ENCODE peak calls at places on chromosomes 3 and 15, in eight cellular contexts. N is Karpas-422; L is spleen; I is A673; V is endodermal cell; R is cardiac muscle cell; Y is A549; Z is CD8-positive, alpha-beta memory T cell. O is an unnamed sample.

GRCh38 chr15:29053661-29054131 is 167.9 kb downstream of the APBA2 start:
- DNase-seq in I (no peak), N (no peak), V (no peak), Z (no peak), R (no peak), Y (no peak), L (no peak), O (no peak)

GRCh38 chr15:29143293-29143692 is 126.3 kb downstream of the NSMCE3 start:
- DNase-seq in R (no peak), V (no peak), Z (no peak), N (no peak), Y (no peak), I (no peak), L (no peak), O (no peak)

GRCh38 chr3:119025390-119025789 is 9.3 kb downstream of the IGSF11 start:
- DNase-seq in Y (peak; percentile 9), Z (no peak), N (no peak), R (no peak), V (no peak), I (no peak), L (no peak), O (no peak)

GRCh38 chr3:87246662-87247061 is 19.6 kb downstream of the CHMP2B start:
- DNase-seq in Y (no peak), R (no peak), Z (no peak), I (no peak), N (no peak), L (no peak), V (no peak), O (no peak)

GRCh38 chr3:134503266-134503665 is 17.4 kb downstream of the CEP63 start:
- DNase-seq in L (no peak), R (no peak), Z (no peak), Y (no peak), V (no peak), N (no peak), I (no peak), O (no peak)

GRCh38 chr15:96340611-96341464 is 10.3 kb downstream of the NR2F2 start:
- DNase-seq in Y (peak; percentile 73), Z (no peak), V (peak; percentile 89), R (peak; percentile 79), I (peak; percentile 86), L (no peak), N (no peak), O (peak; percentile 60)

GRCh38 chr3:28149960-28150359 is 91.5 kb upstream of the CMC1 start:
- DNase-seq in Y (no peak), V (no peak), R (no peak), I (no peak), Z (no peak), L (no peak), N (no peak), O (no peak)

GRCh38 chr3:195442573-195443390 is at the start of gene ACAP2:
- DNase-seq in I (peak; percentile 100), Z (peak; percentile 96), R (peak; percentile 100), Y (peak; percentile 98), N (peak; percentile 100), L (peak; percentile 100), V (peak; percentile 100), O (peak; percentile 100)

GRCh38 chr15:25183581-25184330 is 229.0 kb downstream of the SNRPN start:
- DNase-seq in N (no peak), R (no peak), Z (no peak), V (peak; percentile 30), L (peak; percentile 58), I (no peak), Y (no peak), O (peak; percentile 5)

GRCh38 chr15:64122936-64123351 is 27.2 kb downstream of the SNX1 start:
- DNase-seq in I (no peak), L (no peak), Z (no peak), V (no peak), Y (no peak), R (no peak), N (no peak), O (no peak)

GRCh38 chr3:25365636-25366035 is 62.4 kb upstream of the RARB start:
- DNase-seq in L (no peak), R (no peak), I (no peak), Y (no peak), V (no peak), N (no peak), Z (no peak), O (no peak)

GRCh38 chr15:36359286-36359685 is 220.1 kb upstream of the CDIN1 start:
- DNase-seq in R (no peak), L (no peak), I (no peak), V (no peak), Y (no peak), Z (no peak), N (no peak), O (no peak)

GRCh38 chr3:146165370-146165769 is 4.4 kb upstream of the PLOD2 start:
- DNase-seq in N (no peak), Z (no peak), Y (peak; percentile 74), I (no peak), V (no peak), R (peak; percentile 64), L (no peak), O (no peak)

GRCh38 chr15:100259266-100259665 is 82.5 kb downstream of the ADAMTS17 start:
- DNase-seq in V (peak; percentile 4), R (no peak), L (no peak), N (no peak), Z (no peak), I (no peak), Y (no peak), O (no peak)

GRCh38 chr3:50162034-50162883 is 7.1 kb downstream of the SEMA3F start:
- DNase-seq in L (no peak), I (no peak), N (no peak), Y (no peak), Z (no peak), R (no peak), V (no peak), O (no peak)

GRCh38 chr3:50160561-50160983 is 5.4 kb downstream of the SEMA3F start:
- DNase-seq in I (no peak), L (no peak), V (peak; percentile 78), Z (no peak), N (no peak), R (peak; percentile 36), Y (no peak), O (peak; percentile 54)

GRCh38 chr3:50158747-50159146 is 3.6 kb downstream of the SEMA3F start:
- DNase-seq in Y (no peak), N (no peak), I (no peak), L (no peak), Z (no peak), V (no peak), R (no peak), O (no peak)

GRCh38 chr3:50163572-50163971 is 8.4 kb downstream of the SEMA3F start:
- DNase-seq in I (no peak), R (peak; percentile 18), Y (no peak), N (no peak), L (no peak), V (no peak), Z (no peak), O (no peak)

GRCh38 chr3:50161320-50161719 is 6.2 kb downstream of the SEMA3F start:
- DNase-seq in I (no peak), R (no peak), Z (no peak), L (no peak), N (no peak), V (no peak), Y (no peak), O (no peak)
- H3K4me1 ChIP-seq in I (peaks cover 21% of the 10 kb centered on the region), R (peaks cover 38% of the 10 kb centered on the region), Z (peaks cover 2% of the 10 kb centered on the region), L (peaks cover 50% of the 10 kb centered on the region), N (no peaks in the 10 kb centered on the region), V (peaks cover 36% of the 10 kb centered on the region), Y (peaks cover 94% of the 10 kb centered on the region), O (peaks cover 95% of the 10 kb centered on the region)

DNA sequence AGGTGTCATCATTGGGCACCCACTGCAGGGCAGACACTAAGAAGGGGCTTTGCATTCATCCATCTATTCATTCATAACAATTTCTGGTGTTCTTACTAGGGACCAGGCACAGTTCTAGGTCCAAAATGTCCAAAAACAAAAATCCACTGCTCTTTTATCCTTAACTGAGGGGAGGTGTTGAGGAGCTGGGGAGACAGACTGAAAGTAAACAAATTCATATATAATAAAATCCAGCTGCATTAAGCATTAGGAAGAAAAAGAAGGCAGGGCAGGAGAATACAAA is 1.1 kb downstream of the EIF4E3 start:
- DNase-seq in Z (no peak), I (no peak), Y (no peak), L (no peak), R (no peak), N (no peak), V (no peak), O (no peak)
- H3K4me3 ChIP-seq in Z (peak overlapping the region; percentile 55), I (peak overlapping the region; percentile 54), Y (peak overlapping the region; percentile 83), L (peak overlapping the region; percentile 68), R (peak overlapping the region; percentile 90), N (no peak overlapping the region), V (peak overlapping the region; percentile 76), O (peak overlapping the region; percentile 74)

DNA sequence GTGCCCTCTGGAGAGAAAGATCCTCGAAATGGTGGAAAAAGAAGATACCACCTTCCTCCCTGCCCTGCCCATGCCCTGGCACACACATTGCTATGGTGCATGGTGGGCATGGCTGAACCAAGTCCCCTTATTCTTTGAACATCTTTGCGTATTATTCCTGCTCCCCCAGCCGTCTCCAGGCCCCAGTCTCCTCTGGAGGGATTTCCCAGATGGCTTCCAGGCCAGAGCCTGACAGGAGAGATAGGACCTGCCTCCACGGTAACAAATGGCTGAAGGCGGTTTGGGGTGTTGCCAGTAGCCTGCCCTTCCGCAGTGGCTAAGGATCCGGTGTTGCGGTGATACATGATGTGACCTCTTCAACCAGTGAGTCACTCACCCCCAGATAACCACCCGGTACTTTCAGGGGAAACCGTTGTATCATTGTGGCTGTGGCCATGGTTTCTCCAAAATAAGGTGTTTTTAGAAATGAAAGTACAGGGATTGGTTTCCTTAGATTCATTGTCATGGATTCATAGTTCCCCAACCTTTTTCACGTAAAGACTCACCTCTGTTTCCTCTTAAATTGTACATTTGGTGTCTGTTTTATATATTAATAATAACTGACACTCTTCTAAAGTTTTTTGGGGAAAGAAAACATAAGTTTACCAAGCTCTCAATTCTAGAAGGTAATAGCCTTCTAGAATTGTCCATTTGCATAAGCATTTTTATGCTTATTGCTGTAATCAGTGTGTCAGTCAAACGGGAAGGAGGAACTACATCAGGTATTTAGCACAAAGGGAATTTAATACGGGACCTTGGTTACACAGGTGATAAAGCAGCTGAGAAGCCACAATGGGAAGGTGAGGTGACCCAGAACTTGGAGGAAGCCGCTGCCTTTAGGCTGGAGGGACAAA is 25.9 kb downstream of the SMAD3 start:
- DNase-seq in Y (peak; percentile 89), R (peak; percentile 94), I (no peak), L (peak; percentile 86), N (no peak), V (no peak), Z (peak; percentile 54), O (peak; percentile 74)
- H3K4me1 ChIP-seq in Y (peaks cover 98% of the 10 kb centered on the region), R (peaks cover 72% of the 10 kb centered on the region), I (peaks cover 39% of the 10 kb centered on the region), L (peaks cover 85% of the 10 kb centered on the region), N (peaks cover 68% of the 10 kb centered on the region), V (peaks cover 40% of the 10 kb centered on the region), Z (peaks cover 85% of the 10 kb centered on the region), O (peaks cover 79% of the 10 kb centered on the region)

DNA sequence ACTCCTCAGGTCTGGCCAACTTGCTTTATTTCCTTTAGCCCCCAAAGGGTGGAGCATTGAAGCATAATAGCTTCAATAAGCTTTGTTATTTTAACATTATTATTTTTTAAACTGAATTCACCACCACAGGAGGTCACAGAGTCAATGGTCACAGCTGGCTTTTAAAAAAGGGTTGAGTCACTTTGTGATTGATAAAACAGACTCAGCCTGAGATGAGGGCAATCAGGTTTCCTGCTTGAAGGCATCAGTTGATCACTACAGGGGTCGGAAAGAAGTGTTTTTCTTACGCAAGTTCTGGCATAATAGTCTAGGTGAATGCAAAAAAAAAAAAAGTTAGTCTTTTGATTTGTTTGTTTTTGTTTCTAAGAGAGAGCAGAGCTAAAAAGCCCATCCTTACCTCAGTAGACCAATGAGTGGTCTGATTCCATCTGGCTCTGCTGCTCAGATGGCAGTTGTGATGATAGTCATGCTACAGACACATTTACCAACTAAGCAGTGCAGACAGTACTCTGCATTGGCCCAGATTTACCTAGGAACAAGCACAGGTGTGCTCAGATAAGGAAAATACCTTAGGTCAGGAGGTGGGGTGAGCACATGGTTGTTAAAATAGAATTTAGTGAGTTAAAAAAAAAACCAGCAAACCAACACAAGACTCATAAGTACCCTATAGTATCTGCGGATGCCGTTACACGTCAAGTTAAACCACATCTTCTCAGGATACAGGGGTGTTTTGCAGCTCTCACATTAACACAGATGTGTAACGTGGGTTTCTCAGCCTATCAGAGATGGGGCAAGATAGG is 22.6 kb downstream of the ZNF80 start:
- DNase-seq in I (no peak), V (peak; percentile 41), R (no peak), Y (no peak), Z (peak; percentile 19), N (peak; percentile 83), L (no peak), O (no peak)
- H3K4me3 ChIP-seq in I (peak overlapping the region; percentile 36), V (no peak overlapping the region), R (no peak overlapping the region), Y (no peak overlapping the region), Z (peak overlapping the region; percentile 61), N (peak overlapping the region; percentile 63), L (peak overlapping the region; percentile 20), O (peak overlapping the region; percentile 39)